ENCODE peak calls at places on chromosomes 6 and 20, in four cellular contexts. R, C, Y and E are unnamed samples.

GRCh38 chr6:163643866-163644265 is 229.3 kb downstream of the QKI start:
- DNase-seq in Y (no peak), R (no peak), C (no peak), E (no peak)

GRCh38 chr6:33965766-33966165 is 162.0 kb upstream of the MLN start:
- DNase-seq in R (no peak), C (no peak), Y (peak; percentile 7), E (no peak)

GRCh38 chr6:165726915-165727314 is 63.9 kb upstream of the PDE10A start:
- DNase-seq in Y (no peak), C (no peak), R (no peak), E (no peak)

GRCh38 chr20:53061305-53061704 is 89.1 kb downstream of the TSHZ2 start:
- DNase-seq in R (no peak), C (no peak), Y (no peak), E (no peak)

GRCh38 chr6:166760288-166760687 is 133.2 kb upstream of the RPS6KA2 start:
- DNase-seq in R (no peak), Y (no peak), C (no peak), E (no peak)

GRCh38 chr20:31894980-31895675 is 24.7 kb downstream of the TTLL9 start:
- DNase-seq in R (peak; percentile 60), C (peak; percentile 72), Y (peak; percentile 54), E (no peak)

GRCh38 chr20:37566590-37567330 is 39.1 kb upstream of the BLCAP start:
- DNase-seq in R (no peak), C (no peak), Y (no peak), E (no peak)

GRCh38 chr20:1301031-1301529 is 27.9 kb downstream of the SDCBP2 start:
- DNase-seq in Y (no peak), C (peak; percentile 74), R (no peak), E (no peak)

GRCh38 chr20:58531657-58532056 is 16.5 kb upstream of the APCDD1L start:
- DNase-seq in R (no peak), Y (no peak), C (no peak), E (no peak)

GRCh38 chr6:88835210-88835609 is 128.2 kb downstream of the RNGTT start:
- DNase-seq in R (no peak), Y (no peak), C (no peak), E (no peak)

GRCh38 chr20:45059022-45059728 is 41.8 kb downstream of the KCNS1 start:
- DNase-seq in R (no peak), C (peak; percentile 64), Y (no peak), E (no peak)

GRCh38 chr6:6407061-6407723 is 86.7 kb upstream of the F13A1 start:
- DNase-seq in C (no peak), Y (no peak), R (no peak), E (no peak)

GRCh38 chr20:51512645-51513044 is 29.9 kb downstream of the NFATC2 start:
- DNase-seq in Y (no peak), C (no peak), R (no peak), E (no peak)

GRCh38 chr20:24784607-24785006 is 164.5 kb upstream of the CST7 start:
- DNase-seq in R (no peak), C (no peak), Y (peak; percentile 11), E (no peak)
- H3K4me1 ChIP-seq in R (no peaks in the 10 kb centered on the region), C (no peaks in the 10 kb centered on the region), Y (peaks cover 17% of the 10 kb centered on the region), E (no peaks in the 10 kb centered on the region)

GRCh38 chr6:17099401-17100059 is 2.3 kb upstream of the STMND1 start:
- DNase-seq in R (no peak), C (no peak), Y (no peak), E (no peak)

GRCh38 chr6:17103715-17104114 is 1.9 kb downstream of the STMND1 start:
- DNase-seq in Y (no peak), R (no peak), C (peak; percentile 39), E (no peak)

GRCh38 chr6:17101422-17102257 is at the start of gene STMND1:
- DNase-seq in R (peak; percentile 71), C (peak; percentile 70), Y (peak; percentile 78), E (peak; percentile 22)

GRCh38 chr6:17098538-17098937 is 3.3 kb upstream of the STMND1 start:
- DNase-seq in R (peak; percentile 71), C (peak; percentile 54), Y (no peak), E (no peak)

DNA sequence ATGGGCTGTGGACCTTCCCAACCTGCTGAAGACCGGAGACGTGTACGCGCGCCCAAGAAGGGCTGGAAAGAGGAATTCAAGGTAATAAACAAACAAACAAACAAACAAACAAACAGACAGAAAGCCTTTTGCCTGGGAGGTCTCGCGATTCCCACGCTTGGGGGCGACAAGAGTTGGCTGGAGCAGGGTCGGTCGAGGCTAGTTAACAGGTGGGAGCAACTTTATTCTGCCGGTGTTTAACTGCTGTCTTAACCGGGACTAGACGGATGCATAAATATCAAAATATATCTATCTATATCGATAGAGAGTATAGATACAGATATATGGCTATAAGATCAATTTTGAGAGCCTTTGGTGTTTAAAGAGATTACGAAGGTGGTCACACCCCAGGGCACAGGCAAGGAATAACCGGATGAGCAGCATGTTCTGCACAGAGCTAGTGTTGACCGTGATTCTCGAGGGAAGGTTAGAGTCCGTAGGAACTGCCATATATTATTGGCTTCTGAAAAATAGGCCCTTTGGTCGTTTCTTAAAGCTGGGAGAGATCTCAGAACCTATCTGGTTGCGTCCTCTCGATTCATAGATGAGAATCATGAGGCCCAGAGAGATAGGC is 514 bp downstream of the STMND1 start:
- DNase-seq in C (no peak), Y (no peak), R (no peak), E (no peak)
- TF ChIP-seq CTCF in C (no peak), Y (no peak), R (no peak), E (no peak)

DNA sequence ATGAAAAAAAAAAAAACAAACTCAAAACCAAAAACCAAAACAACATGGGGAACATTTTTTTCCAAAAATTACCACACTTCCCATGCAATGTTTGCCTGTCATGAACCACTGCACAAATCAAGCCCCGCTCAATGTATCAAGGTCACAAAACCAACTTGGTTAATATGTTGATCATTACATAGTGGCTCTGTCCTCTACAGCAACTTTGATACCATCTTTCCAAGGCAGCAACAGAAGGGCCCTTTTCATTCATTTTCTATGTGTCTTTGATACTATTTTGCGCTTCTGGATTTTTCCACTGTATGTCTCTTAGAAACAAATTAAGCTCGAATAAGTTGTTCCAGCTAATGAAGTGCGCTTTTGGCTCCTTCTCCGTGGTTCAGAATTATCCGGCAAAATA is 1.5 kb downstream of the ZHX3 start:
- DNase-seq in Y (no peak), R (no peak), C (no peak), E (no peak)
- H3K4me3 ChIP-seq in Y (peak overlapping the region; percentile 82), R (peak overlapping the region; percentile 70), C (peak overlapping the region; percentile 83), E (no peak overlapping the region)

GRCh38 chr6:3455121-3455489 is 1.7 kb downstream of the SLC22A23 start:
- DNase-seq in R (peak; percentile 51), Y (no peak), C (peak; percentile 45), E (no peak)

GRCh38 chr6:3456395-3456767 is 469 bp downstream of the SLC22A23 start:
- DNase-seq in R (no peak), Y (no peak), C (no peak), E (no peak)

GRCh38 chr6:3453410-3453809 is 3.4 kb downstream of the SLC22A23 start:
- DNase-seq in Y (no peak), C (no peak), R (no peak), E (no peak)

GRCh38 chr6:3455490-3456394 is 1.1 kb downstream of the SLC22A23 start:
- DNase-seq in R (peak; percentile 40), Y (peak; percentile 73), C (no peak), E (no peak)

GRCh38 chr6:3454206-3455016 is 2.4 kb downstream of the SLC22A23 start:
- DNase-seq in Y (no peak), C (no peak), R (no peak), E (no peak)
- H3K4me1 ChIP-seq in Y (peaks cover 6% of the 10 kb centered on the region), C (peaks cover 18% of the 10 kb centered on the region), R (no peaks in the 10 kb centered on the region), E (no peaks in the 10 kb centered on the region)